ENCODE peak calls at places on chromosomes 4 and X, in seven cellular contexts. R, J, B, W, X, Z and M are unnamed samples.

GRCh38 chr4:8316911-8317351 is 47.4 kb downstream of the HTRA3 start:
- DNase-seq in R (peak; percentile 25), J (peak; percentile 18), B (no peak), W (no peak), X (no peak), Z (no peak), M (no peak)

GRCh38 chrX:40719218-40719617 is 16.1 kb downstream of the MED14 start:
- DNase-seq in R (no peak), J (no peak), B (no peak), W (peak; percentile 70), X (no peak), Z (peak; percentile 72), M (no peak)

GRCh38 chrX:107752714-107753113 is 22.9 kb downstream of the TSC22D3 start:
- DNase-seq in R (no peak), J (no peak), B (no peak), W (no peak), X (no peak), Z (no peak), M (peak; percentile 47)

GRCh38 chrX:45447995-45448394 is 247.3 kb upstream of the DIPK2B start:
- DNase-seq in R (no peak), J (no peak), B (no peak), W (no peak), X (no peak), Z (no peak), M (no peak)

GRCh38 chr4:157244348-157244747 is 23.8 kb downstream of the GRIA2 start:
- DNase-seq in R (no peak), J (no peak), B (no peak), W (no peak), X (no peak), Z (no peak), M (no peak)

GRCh38 chr4:120299631-120300030 is 233.0 kb upstream of the MAD2L1 start:
- DNase-seq in R (no peak), J (no peak), B (no peak), W (no peak), X (no peak), Z (no peak), M (no peak)

GRCh38 chr4:86451560-86452322 is 91.9 kb upstream of the MAPK10 start:
- DNase-seq in R (no peak), J (no peak), B (no peak), W (peak; percentile 8), X (no peak), Z (peak; percentile 27), M (peak; percentile 59)

GRCh38 chr4:53365121-53365485 is 758 bp downstream of the SCFD2 start:
- DNase-seq in R (peak; percentile 29), J (no peak), B (no peak), W (no peak), X (no peak), Z (peak; percentile 29), M (no peak)

GRCh38 chrX:132292753-132293152 is 73.5 kb upstream of the RAP2C start:
- DNase-seq in R (peak; percentile 32), J (no peak), B (no peak), W (peak; percentile 22), X (no peak), Z (peak; percentile 39), M (peak; percentile 58)

GRCh38 chrX:132022115-132022862 is 813 bp upstream of the STK26 start:
- DNase-seq in R (no peak), J (no peak), B (no peak), W (no peak), X (no peak), Z (no peak), M (no peak)

GRCh38 chrX:132208422-132208821 is 10.8 kb downstream of the RAP2C start:
- DNase-seq in R (no peak), J (no peak), B (no peak), W (no peak), X (no peak), Z (no peak), M (no peak)

GRCh38 chr4:109079731-109080130 is 222.7 kb downstream of the COL25A1 start:
- DNase-seq in R (no peak), J (no peak), B (no peak), W (peak; percentile 78), X (no peak), Z (peak; percentile 81), M (no peak)

GRCh38 chrX:28910501-28910900 is 323.3 kb downstream of the IL1RAPL1 start:
- DNase-seq in R (no peak), J (no peak), B (no peak), W (peak; percentile 85), X (no peak), Z (peak; percentile 84), M (no peak)

GRCh38 chrX:152810403-152810802 is 20.2 kb downstream of the CETN2 start:
- DNase-seq in R (no peak), J (no peak), B (peak; percentile 25), W (no peak), X (no peak), Z (no peak), M (no peak)

GRCh38 chr4:171646984-171647383 is 166.2 kb upstream of the GALNTL6 start:
- DNase-seq in R (no peak), J (no peak), B (no peak), W (no peak), X (no peak), Z (no peak), M (no peak)

GRCh38 chr4:141102367-141102766 is 30.9 kb downstream of the RNF150 start:
- DNase-seq in R (no peak), J (no peak), B (no peak), W (peak; percentile 85), X (no peak), Z (peak; percentile 89), M (no peak)

GRCh38 chr4:6124386-6125102 is 75.8 kb downstream of the JAKMIP1 start:
- DNase-seq in R (peak; percentile 13), J (no peak), B (no peak), W (no peak), X (no peak), Z (no peak), M (peak; percentile 41)

GRCh38 chr4:137387924-137388323 is 144.4 kb downstream of the PCDH18 start:
- DNase-seq in R (no peak), J (no peak), B (no peak), W (peak; percentile 78), X (no peak), Z (peak; percentile 82), M (no peak)

GRCh38 chr4:183438458-183439113 is 5.8 kb upstream of the CDKN2AIP start:
- DNase-seq in R (no peak), J (peak; percentile 63), B (no peak), W (peak; percentile 92), X (no peak), Z (peak; percentile 95), M (no peak)

DNA sequence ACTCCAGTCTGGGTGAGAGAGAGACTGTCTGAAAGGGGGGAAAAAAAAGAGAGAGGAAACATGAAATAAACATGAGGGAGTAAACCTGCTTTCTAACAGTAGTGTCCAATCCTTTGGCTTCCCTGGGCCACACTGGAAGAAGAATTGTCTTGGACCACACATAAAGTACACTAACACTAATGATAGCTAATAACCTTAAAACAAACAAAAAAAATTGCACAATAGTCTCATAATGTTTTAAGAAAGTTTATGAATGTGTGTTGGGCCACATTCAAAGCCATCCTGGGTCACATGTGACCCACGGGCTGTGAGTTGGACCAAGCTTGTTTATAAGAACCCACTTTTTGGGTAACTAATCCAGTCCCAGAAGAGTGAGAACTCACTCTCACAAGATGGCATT is 30.3 kb downstream of the PDS5A start:
- DNase-seq in R (no peak), J (no peak), B (no peak), W (no peak), X (no peak), Z (no peak), M (no peak)
- H3K27ac ChIP-seq in R (no peak overlapping the region), J (no peak overlapping the region), B (no peak overlapping the region), W (no peak overlapping the region), X (no peak overlapping the region), Z (peak overlapping the region; percentile 13), M (no peak overlapping the region)

DNA sequence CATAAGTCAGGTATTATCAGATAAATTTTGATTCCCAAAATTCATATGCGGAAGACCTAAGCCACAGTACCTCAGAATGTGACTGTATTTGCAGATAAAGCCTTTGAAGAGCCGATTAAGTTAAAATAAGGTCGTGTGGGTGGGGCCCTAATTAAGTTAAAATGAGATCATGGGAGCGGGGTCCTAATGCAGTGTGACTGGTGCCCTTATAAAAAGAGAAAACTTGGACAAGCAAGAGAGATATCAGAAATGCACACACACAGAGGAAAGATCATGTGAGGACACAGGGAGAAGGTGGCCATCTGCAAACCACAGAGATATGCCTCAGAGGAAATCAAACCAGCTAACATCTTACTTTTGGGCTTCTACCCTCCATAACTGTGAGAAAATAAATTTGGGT is 236.1 kb downstream of the FBXO8 start:
- DNase-seq in R (no peak), J (no peak), B (no peak), W (no peak), X (no peak), Z (no peak), M (no peak)
- H3K27ac ChIP-seq in R (no peak overlapping the region), J (no peak overlapping the region), B (no peak overlapping the region), W (no peak overlapping the region), X (no peak overlapping the region), Z (no peak overlapping the region), M (no peak overlapping the region)

GRCh38 chrX:103360916-103361315 is 4.6 kb downstream of the TCEAL9 start:
- DNase-seq in R (no peak), J (no peak), B (no peak), W (no peak), X (no peak), Z (no peak), M (no peak)

GRCh38 chrX:103360092-103360491 is 3.8 kb downstream of the TCEAL9 start:
- DNase-seq in R (no peak), J (no peak), B (no peak), W (no peak), X (no peak), Z (no peak), M (no peak)

GRCh38 chrX:103356897-103357296 is 591 bp downstream of the TCEAL9 start:
- DNase-seq in R (no peak), J (no peak), B (no peak), W (no peak), X (no peak), Z (no peak), M (peak; percentile 79)

GRCh38 chrX:103357871-103358270 is 1.6 kb downstream of the TCEAL9 start:
- DNase-seq in R (no peak), J (no peak), B (no peak), W (no peak), X (no peak), Z (no peak), M (no peak)

GRCh38 chrX:103356023-103356798 is at the start of gene TCEAL9:
- DNase-seq in R (peak; percentile 78), J (peak; percentile 50), B (peak; percentile 21), W (peak; percentile 74), X (no peak), Z (peak; percentile 80), M (peak; percentile 85)
- H3K27ac ChIP-seq in R (peak within 1 kb of the TSS; percentile 37), J (peak within 1 kb of the TSS; percentile 89), B (peak within 1 kb of the TSS; percentile 88), W (peak within 1 kb of the TSS; percentile 96), X (peak within 1 kb of the TSS; percentile 81), Z (peak within 1 kb of the TSS; percentile 76), M (peak within 1 kb of the TSS; percentile 80)

DNA sequence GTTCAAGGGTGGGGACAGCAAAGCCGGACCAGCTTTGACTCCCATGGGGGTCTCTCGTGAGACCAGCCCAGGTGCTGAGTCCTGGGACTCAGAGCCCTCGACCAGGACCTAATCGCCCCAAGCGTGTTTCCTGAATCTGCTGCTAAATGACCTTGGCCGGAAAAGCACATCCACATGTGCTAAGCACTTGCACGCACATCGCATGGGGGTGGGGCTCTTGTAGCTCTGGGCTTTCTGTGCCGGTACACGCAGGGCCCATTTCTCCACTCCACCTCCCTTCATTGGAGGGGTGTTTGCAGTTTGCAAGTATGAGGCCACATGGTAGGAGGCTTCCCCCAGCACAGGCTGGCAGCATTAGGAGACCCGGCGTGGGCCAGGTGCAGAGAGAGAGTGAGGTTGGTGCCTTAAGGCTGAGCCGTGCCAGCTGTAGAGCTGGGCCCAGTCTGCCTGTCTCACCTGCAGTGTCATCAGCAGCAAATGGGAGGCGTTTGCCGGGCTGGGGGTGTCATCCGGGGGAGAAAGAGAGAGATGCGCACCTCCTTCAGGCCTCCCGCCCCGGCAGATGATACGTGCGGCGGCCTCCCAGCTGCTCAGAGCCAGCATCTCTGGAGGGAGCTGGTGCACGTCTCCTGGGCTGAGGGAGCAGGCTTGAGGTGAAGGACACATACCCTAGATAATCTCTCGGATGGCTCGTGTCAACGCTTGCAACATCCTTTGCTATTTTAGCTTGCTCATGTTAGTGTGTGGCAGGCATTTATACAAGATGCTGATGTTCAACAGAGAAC is 45.2 kb upstream of the CLCN4 start:
- DNase-seq in R (no peak), J (no peak), B (peak; percentile 29), W (no peak), X (no peak), Z (no peak), M (no peak)
- H3K27ac ChIP-seq in R (no peak overlapping the region), J (peak overlapping the region; percentile 72), B (peak overlapping the region; percentile 19), W (no peak overlapping the region), X (peak overlapping the region; percentile 46), Z (peak overlapping the region; percentile 10), M (no peak overlapping the region)